ENCODE peak calls at places on chromosomes 1 and 21, in nine cellular contexts. P is GM23338, Q is PC-3, N is GM23248, T is OCI-LY7, Y is MM.1S, B is neural progenitor cell, U is SK-N-SH, R is hepatocyte. Z is an unnamed sample.

GRCh38 chr1:214645712-214646111 is 42.7 kb downstream of the CENPF start:
- DNase-seq in B (no peak), Q (no peak), Y (no peak), R (no peak), N (no peak), P (no peak), U (no peak), T (no peak), Z (no peak)

GRCh38 chr1:12031039-12031980 is 12.0 kb downstream of the MIIP start:
- DNase-seq in T (peak; percentile 63), B (peak; percentile 51), P (peak; percentile 64), Q (peak; percentile 44), Y (peak; percentile 23), U (peak; percentile 80), R (no peak), N (peak; percentile 66), Z (no peak)

GRCh38 chr1:45979074-45979777 is 153.2 kb downstream of the PIK3R3 start:
- DNase-seq in B (no peak), P (no peak), Q (peak; percentile 50), Y (no peak), R (peak; percentile 46), U (no peak), N (peak; percentile 18), T (no peak), Z (peak; percentile 32)

GRCh38 chr21:29075706-29076447 is 2.4 kb upstream of the CCT8 start:
- DNase-seq in P (no peak), R (no peak), U (no peak), Y (no peak), N (peak; percentile 56), T (no peak), B (no peak), Q (peak; percentile 93), Z (peak; percentile 61)

GRCh38 chr21:34771512-34772028 is 102.8 kb downstream of the CLIC6 start:
- DNase-seq in B (no peak), P (no peak), Y (no peak), T (no peak), U (no peak), Q (peak; percentile 90), R (no peak), N (peak; percentile 76), Z (peak; percentile 80)

GRCh38 chr1:158246650-158247049 is 7.6 kb upstream of the CD1A start:
- DNase-seq in Q (peak; percentile 44), B (no peak), R (no peak), N (no peak), U (no peak), P (peak; percentile 20), Y (peak; percentile 45), T (peak; percentile 62), Z (peak; percentile 6)

GRCh38 chr21:25925936-25926335 is 191.2 kb downstream of the GABPA start:
- DNase-seq in Q (peak; percentile 25), T (no peak), B (no peak), P (no peak), R (no peak), U (no peak), N (no peak), Y (no peak), Z (no peak)

GRCh38 chr1:23528245-23528978 is 2.6 kb downstream of the E2F2 start:
- DNase-seq in P (no peak), R (peak; percentile 75), Y (peak; percentile 96), Q (peak; percentile 97), T (peak; percentile 96), U (peak; percentile 45), N (peak; percentile 89), B (no peak), Z (peak; percentile 90)

GRCh38 chr1:56494306-56494705 is 85.1 kb downstream of the PLPP3 start:
- DNase-seq in R (peak; percentile 53), Q (no peak), B (peak; percentile 32), N (no peak), P (no peak), Y (no peak), U (no peak), T (no peak), Z (no peak)

GRCh38 chr1:163074004-163074403 is 4.8 kb downstream of the RGS4 start:
- DNase-seq in P (no peak), B (no peak), Y (no peak), Q (no peak), R (no peak), U (no peak), N (no peak), T (no peak), Z (no peak)

DNA sequence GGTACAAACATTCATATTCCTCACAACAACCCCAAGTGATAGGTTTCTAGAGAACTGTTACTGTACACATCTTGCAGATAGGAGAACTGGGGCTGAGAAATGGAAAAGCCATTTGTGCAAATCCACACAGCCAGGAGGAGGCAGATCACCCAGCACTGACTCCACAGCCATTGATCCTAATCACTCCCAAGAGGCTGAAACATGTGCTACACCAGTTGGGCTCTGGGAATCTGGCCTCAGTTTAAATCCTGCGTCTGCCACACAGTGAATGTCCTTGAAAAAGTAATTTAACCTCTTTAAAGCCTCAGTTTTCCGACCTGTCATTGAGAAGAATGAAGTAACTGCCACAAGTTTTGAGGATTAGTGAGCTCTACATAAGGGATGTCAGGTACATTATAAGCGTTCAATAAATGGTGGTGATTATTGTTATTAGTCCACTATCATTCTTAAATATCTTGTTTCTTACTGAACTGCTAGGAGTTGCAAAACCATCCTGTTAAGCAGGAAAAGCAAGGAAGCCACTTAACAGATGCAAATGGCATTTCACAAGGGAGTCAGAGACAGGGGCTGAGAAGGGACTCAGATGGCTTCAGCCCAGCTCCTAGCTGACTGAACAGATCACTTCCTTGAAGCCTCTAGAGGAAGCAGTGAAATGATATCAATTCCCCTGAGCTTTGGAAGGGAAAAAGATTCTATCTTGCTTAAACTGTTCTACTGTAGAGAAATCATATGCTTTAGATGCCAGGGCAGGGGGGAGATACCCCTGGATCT is 151.3 kb downstream of the ST6GALNAC5 start:
- DNase-seq in R (no peak), Q (peak; percentile 58), Y (no peak), T (no peak), U (no peak), B (no peak), N (peak; percentile 12), P (peak; percentile 53), Z (no peak)
- TF ChIP-seq EZH2phosphoT487 in R (no peak), Q (no peak), Y (no peak), T (no peak), U (no peak), B (no peak), N (no peak), P (no peak), Z (no peak)

GRCh38 chr1:169999357-169999756 is 75.1 kb downstream of the KIFAP3 start:
- DNase-seq in T (no peak), N (peak; percentile 89), P (no peak), Y (no peak), U (no peak), Q (peak; percentile 84), B (no peak), R (peak; percentile 5), Z (peak; percentile 67)
- TF ChIP-seq EZH2phosphoT487 in T (no peak), N (peak; percentile 70), P (no peak), Y (no peak), U (no peak), Q (no peak), B (no peak), R (no peak), Z (no peak)

GRCh38 chr21:42571391-42572150 is 57.9 kb downstream of the SLC37A1 start:
- DNase-seq in B (no peak), Q (no peak), Y (no peak), N (no peak), P (no peak), T (no peak), U (no peak), R (no peak), Z (no peak)

GRCh38 chr21:42576639-42577038 is 63.0 kb downstream of the SLC37A1 start:
- DNase-seq in R (no peak), Y (no peak), B (no peak), P (no peak), T (no peak), N (no peak), U (no peak), Q (no peak), Z (no peak)

GRCh38 chr21:42572906-42573495 is 59.3 kb downstream of the SLC37A1 start:
- DNase-seq in N (no peak), Y (no peak), U (no peak), B (no peak), T (no peak), P (no peak), R (no peak), Q (no peak), Z (no peak)

GRCh38 chr21:42575111-42575510 is 61.5 kb downstream of the SLC37A1 start:
- DNase-seq in P (no peak), U (no peak), Y (no peak), Q (no peak), T (no peak), R (no peak), B (no peak), N (no peak), Z (no peak)

GRCh38 chr21:42574234-42575027 is 60.8 kb downstream of the SLC37A1 start:
- DNase-seq in P (no peak), N (peak; percentile 26), R (no peak), T (no peak), Y (peak; percentile 24), U (peak; percentile 72), B (no peak), Q (no peak), Z (no peak)
- TF ChIP-seq EZH2phosphoT487 in P (no peak), N (no peak), R (no peak), T (no peak), Y (no peak), U (no peak), B (no peak), Q (no peak), Z (no peak)

DNA sequence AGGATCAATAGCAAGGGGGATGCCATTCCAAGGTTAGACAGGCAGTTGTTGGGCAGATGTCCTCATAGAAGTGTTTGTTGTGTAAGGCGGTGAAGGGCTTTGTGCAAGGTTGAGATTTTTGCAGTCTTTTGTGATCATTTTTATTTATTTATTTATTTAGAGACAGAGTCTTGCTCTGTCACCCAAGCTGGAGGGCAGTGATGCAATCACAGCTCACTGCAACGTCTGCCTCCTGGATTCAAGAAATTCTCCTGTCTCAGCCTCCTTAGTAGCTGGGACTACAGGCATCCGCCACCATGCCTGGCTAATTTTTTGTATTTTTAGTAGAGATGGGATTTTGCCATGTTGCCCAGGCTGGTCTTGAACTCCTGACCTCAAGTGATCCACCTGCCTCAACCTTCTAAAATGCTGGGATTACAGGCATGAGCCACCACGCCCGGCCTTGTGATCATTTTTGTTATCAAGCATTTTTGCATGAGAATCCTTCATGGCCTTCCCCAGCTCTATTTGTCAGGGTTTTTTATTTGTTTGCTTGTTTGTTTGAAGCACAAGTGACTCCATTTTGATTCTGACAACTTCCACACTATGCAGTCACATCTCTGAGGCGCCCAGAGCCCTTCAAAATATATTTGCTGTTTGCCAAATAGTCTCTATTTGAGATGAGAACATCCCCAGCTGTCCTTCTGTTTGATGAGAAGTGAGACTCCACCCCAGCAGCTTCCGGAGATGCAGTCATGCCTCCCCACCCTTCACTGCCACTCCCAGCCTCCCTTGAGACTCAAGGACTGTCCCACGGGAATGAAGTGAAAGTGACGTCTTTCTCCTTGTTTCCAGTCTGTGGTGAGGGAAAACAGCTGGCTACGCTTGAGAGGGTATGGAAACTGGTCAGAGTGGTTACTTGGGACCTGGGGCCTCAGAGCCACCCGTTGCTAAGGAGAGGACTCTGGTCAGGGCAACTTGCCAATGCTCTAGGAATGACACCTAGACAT is 38.0 kb downstream of the TMEM50B start:
- DNase-seq in R (peak; percentile 16), B (no peak), Q (peak; percentile 91), N (peak; percentile 81), U (no peak), Y (no peak), P (no peak), T (peak; percentile 85), Z (no peak)
- TF ChIP-seq EZH2phosphoT487 in R (no peak), B (no peak), Q (no peak), N (no peak), U (no peak), Y (no peak), P (no peak), T (no peak), Z (no peak)